ENCODE peak calls at places on chromosomes 2 and 18, in four cellular contexts. J is SK-N-SH, Z is K562, D is GM12878. S is an unnamed sample.
A peak's percentile ranks its signal among the peaks of the same experiment; 100 is the strongest.

GRCh38 chr2:64525323-64525625 is 1.1 kb downstream of the AFTPH start:
- DNase-seq in D (no peak), J (no peak), Z (no peak), S (peak; percentile 28)

GRCh38 chr18:49697757-49698595 is 115.4 kb downstream of the ACAA2 start:
- DNase-seq in Z (no peak), J (no peak), D (no peak), S (no peak)

GRCh38 chr2:6917071-6917760 is at the start of gene RNF144A:
- DNase-seq in J (peak; percentile 99), Z (peak; percentile 93), D (no peak), S (no peak)

GRCh38 chr2:45293182-45293581 is 283.9 kb upstream of the SIX2 start:
- DNase-seq in J (no peak), Z (no peak), D (no peak), S (no peak)

GRCh38 chr2:85523906-85524566 is 14.9 kb upstream of the MAT2A start:
- DNase-seq in J (peak; percentile 70), D (no peak), Z (peak; percentile 6), S (no peak)

GRCh38 chr2:70982971-70983370 is 4.5 kb downstream of the ANKRD53 start:
- DNase-seq in J (no peak), D (no peak), Z (no peak), S (no peak)

GRCh38 chr2:74457549-74458131 is 598 bp upstream of the WBP1 start:
- DNase-seq in Z (no peak), J (peak; percentile 76), D (no peak), S (peak; percentile 68)

GRCh38 chr2:8737571-8738175 is 55.8 kb downstream of the ID2 start:
- DNase-seq in D (no peak), J (no peak), Z (no peak), S (no peak)

GRCh38 chr18:35479911-35480586 is 17.7 kb downstream of the INO80C start:
- DNase-seq in J (no peak), Z (no peak), D (no peak), S (no peak)

GRCh38 chr2:152525277-152525838 is 190.4 kb downstream of the FMNL2 start:
- DNase-seq in J (no peak), D (no peak), Z (no peak), S (peak; percentile 27)

GRCh38 chr2:197269173-197269572 is 41.4 kb downstream of the ANKRD44 start:
- DNase-seq in D (no peak), J (no peak), Z (no peak), S (no peak)

GRCh38 chr2:8315766-8316165 is 366.1 kb upstream of the ID2 start:
- DNase-seq in D (no peak), Z (peak; percentile 41), J (no peak), S (no peak)

GRCh38 chr18:44680271-44681038 is at the start of gene SETBP1:
- DNase-seq in J (peak; percentile 84), D (no peak), Z (peak; percentile 11), S (no peak)

GRCh38 chr2:69450735-69451416 is 13.6 kb upstream of the NFU1 start:
- DNase-seq in Z (no peak), D (no peak), J (no peak), S (no peak)

GRCh38 chr18:44321868-44322590 is 358.7 kb upstream of the SETBP1 start:
- DNase-seq in J (no peak), Z (no peak), D (no peak), S (no peak)

GRCh38 chr2:16330012-16330411 is 335.6 kb downstream of the CYRIA start:
- DNase-seq in D (no peak), Z (no peak), J (no peak), S (peak; percentile 15)

GRCh38 chr2:181576431-181576830 is 80.5 kb downstream of the CERKL start:
- DNase-seq in J (no peak), Z (no peak), D (no peak), S (no peak)

GRCh38 chr2:74010087-74010541 is 25.4 kb downstream of the TET3 start:
- DNase-seq in J (peak; percentile 59), Z (peak; percentile 69), D (no peak), S (no peak)

GRCh38 chr2:30934071-30934470 is 126.8 kb upstream of the CAPN13 start:
- DNase-seq in J (no peak), Z (no peak), D (no peak), S (no peak)

GRCh38 chr2:64274399-64275173 is 130.4 kb upstream of the PELI1 start:
- DNase-seq in D (no peak), J (peak; percentile 17), Z (no peak), S (no peak)

GRCh38 chr2:177724398-177725287 is 332.1 kb downstream of the AGPS start:
- DNase-seq in D (no peak), J (peak; percentile 60), Z (peak; percentile 76), S (peak; percentile 47)
- TF ChIP-seq NFIC in D (no peak), J (no peak), Z (no peak), S (no peak)

GRCh38 chr2:218291318-218291933 is 877 bp downstream of the TMBIM1 start:
- DNase-seq in J (no peak), D (no peak), Z (no peak), S (no peak)
- TF ChIP-seq NFIC in J (no peak), D (no peak), Z (no peak), S (no peak)

GRCh38 chr18:74501386-74501785 is 5.2 kb downstream of the CNDP2 start:
- DNase-seq in D (no peak), Z (no peak), J (no peak), S (no peak)
- TF ChIP-seq NFIC in D (no peak), Z (no peak), J (no peak), S (no peak)

DNA sequence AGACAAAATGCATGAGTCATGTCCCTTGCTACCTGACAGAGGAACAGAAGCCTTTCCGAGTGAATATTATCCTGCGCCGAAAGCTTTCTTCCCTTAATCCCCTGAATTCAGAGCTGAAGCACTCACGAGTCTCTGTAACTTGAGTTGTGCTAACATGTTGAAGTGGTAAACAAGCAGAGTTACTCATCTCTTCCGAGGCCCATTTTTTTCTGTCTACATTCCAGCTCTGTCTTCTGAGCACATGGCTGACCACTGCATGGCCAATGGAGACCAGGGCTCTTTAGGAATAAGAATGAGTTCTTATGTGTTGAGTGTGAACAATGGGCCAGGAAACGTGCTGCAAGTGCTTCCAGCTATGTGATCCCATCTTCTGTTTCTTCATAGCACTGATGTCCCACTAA is 73.1 kb upstream of the PID1 start:
- DNase-seq in Z (no peak), D (no peak), J (no peak), S (no peak)
- TF ChIP-seq NFIC in Z (no peak), D (no peak), J (no peak), S (no peak)

DNA sequence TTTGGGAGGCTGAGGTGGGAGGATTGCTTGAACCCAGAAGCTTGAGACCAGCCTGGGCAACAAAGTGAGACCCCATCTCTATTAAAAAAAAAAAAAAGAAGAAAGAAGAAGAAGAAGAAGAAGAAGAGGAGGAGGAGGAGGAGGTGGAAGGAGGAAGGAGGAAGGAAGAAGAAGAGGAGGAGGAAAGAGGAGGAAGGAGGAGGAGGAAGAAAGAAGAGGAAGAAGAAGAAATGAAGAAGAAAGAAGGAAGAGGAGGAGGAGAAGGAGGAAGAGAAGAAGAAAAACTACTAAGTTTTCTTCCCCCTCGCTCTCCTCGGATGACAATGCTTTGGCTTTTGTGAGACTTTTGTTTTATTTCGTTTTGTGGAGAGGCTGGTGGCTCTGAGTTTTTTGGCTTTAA is 30.1 kb upstream of the EFHD1 start:
- DNase-seq in J (no peak), Z (no peak), D (no peak), S (no peak)
- TF ChIP-seq NFIC in J (no peak), Z (no peak), D (no peak), S (no peak)

GRCh38 chr2:25131253-25131566 is 37.2 kb downstream of the POMC start:
- DNase-seq in Z (no peak), D (no peak), J (no peak), S (no peak)

GRCh38 chr2:25127631-25128030 is 40.7 kb downstream of the POMC start:
- DNase-seq in D (no peak), Z (no peak), J (no peak), S (no peak)

GRCh38 chr2:25131567-25132295 is 36.6 kb downstream of the POMC start:
- DNase-seq in D (no peak), Z (peak; percentile 52), J (no peak), S (no peak)

GRCh38 chr2:25132296-25132630 is 36.1 kb downstream of the POMC start:
- DNase-seq in D (no peak), Z (no peak), J (no peak), S (no peak)

DNA sequence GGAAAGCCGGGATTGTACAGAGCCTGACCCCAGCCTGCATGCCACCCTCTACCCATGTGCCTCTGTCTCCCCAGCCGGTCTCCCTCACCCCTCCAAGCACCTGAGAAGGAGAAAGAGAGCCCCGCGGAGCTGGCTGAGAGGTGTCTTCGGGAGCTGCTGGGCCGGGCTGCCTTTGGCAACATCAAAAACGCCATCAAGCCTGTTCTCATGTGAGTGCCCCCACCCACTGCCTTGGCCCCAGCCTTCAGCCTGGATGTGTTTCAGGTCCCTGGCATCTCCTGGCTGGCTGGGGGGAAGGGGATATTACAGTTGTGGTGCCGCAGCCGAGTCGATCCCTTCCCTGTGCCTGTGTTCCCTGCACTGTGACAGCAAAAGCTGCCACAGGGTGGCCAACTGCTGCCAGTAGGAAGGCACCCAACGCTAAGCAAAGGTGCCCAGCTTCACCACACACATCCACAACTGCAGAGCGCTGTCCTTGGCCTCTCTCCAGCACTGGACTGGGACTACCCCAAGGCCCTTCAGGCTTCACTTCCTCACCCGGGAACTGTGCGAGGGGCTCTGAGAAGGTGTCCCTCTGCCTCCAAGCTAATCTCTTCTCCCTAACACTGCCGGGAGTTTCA is 38.4 kb downstream of the POMC start:
- DNase-seq in Z (no peak), J (no peak), D (no peak), S (no peak)
- TF ChIP-seq NFIC in Z (no peak), J (no peak), D (no peak), S (no peak)

S was measured in HepG2.